ENCODE peak calls at places on chromosomes 1 and 21, in five cellular contexts. N is HCT116, S is pons, J is tibial artery, Y is T-helper 2 cell. C is an unnamed sample.

GRCh38 chr1:57741521-57741920 is 317.7 kb upstream of the DAB1 start:
- DNase-seq in N (no peak), S (no peak), J (no peak), Y (no peak), C (no peak)

GRCh38 chr1:41382531-41383090 is 21.4 kb downstream of the FOXO6 start:
- DNase-seq in N (peak; percentile 22), S (no peak), J (peak; percentile 61), Y (no peak), C (peak; percentile 15)

GRCh38 chr1:6861075-6861724 is 75.9 kb downstream of the CAMTA1 start:
- DNase-seq in N (no peak), S (no peak), J (no peak), Y (no peak), C (no peak)

GRCh38 chr1:210239295-210240155 is 6.9 kb downstream of the SERTAD4 start:
- DNase-seq in N (peak; percentile 28), S (peak; percentile 85), J (no peak), Y (no peak), C (peak; percentile 65)

GRCh38 chr1:53195913-53196484 is 625 bp upstream of the CPT2 start:
- DNase-seq in N (no peak), S (no peak), J (no peak), Y (peak; percentile 78), C (no peak)

GRCh38 chr1:156082111-156083091 is at the start of gene MEX3A:
- DNase-seq in N (no peak), S (peak; percentile 63), J (peak; percentile 71), Y (peak; percentile 53), C (peak; percentile 40)

GRCh38 chr1:145906954-145907755 is 2.7 kb downstream of the ITGA10 start:
- DNase-seq in N (no peak), S (no peak), J (no peak), Y (no peak), C (no peak)

GRCh38 chr1:20903452-20903851 is 116.3 kb upstream of the HP1BP3 start:
- DNase-seq in N (no peak), S (no peak), J (no peak), Y (peak; percentile 43), C (no peak)

GRCh38 chr1:95229042-95229441 is 5.0 kb upstream of the RWDD3 start:
- DNase-seq in N (no peak), S (peak; percentile 77), J (no peak), Y (no peak), C (no peak)

GRCh38 chr1:198776602-198777029 is 137.8 kb downstream of the PTPRC start:
- DNase-seq in N (no peak), S (peak; percentile 90), J (peak; percentile 41), Y (no peak), C (no peak)

GRCh38 chr1:228752604-228753132 is 17.4 kb downstream of the RHOU start:
- DNase-seq in N (no peak), S (no peak), J (no peak), Y (no peak), C (no peak)

GRCh38 chr1:212368073-212368484 is 46.6 kb downstream of the PACC1 start:
- DNase-seq in N (peak; percentile 66), S (peak; percentile 71), J (peak; percentile 44), Y (peak; percentile 80), C (peak; percentile 81)

GRCh38 chr1:21572141-21572540 is 62.9 kb downstream of the ALPL start:
- DNase-seq in N (no peak), S (no peak), J (no peak), Y (no peak), C (no peak)

GRCh38 chr21:34009193-34009592 is 64.2 kb upstream of the MRPS6 start:
- DNase-seq in N (no peak), S (no peak), J (no peak), Y (peak; percentile 46), C (no peak)

GRCh38 chr1:219088778-219089557 is 84.7 kb upstream of the LYPLAL1 start:
- DNase-seq in N (peak; percentile 37), S (peak; percentile 41), J (peak; percentile 68), Y (no peak), C (peak; percentile 99)

GRCh38 chr1:208748766-208749165 is 504.6 kb upstream of the PLXNA2 start:
- DNase-seq in N (no peak), S (no peak), J (no peak), Y (no peak), C (no peak)

C was measured in NCI-H460.